ENCODE peak calls at places on chromosome 17, in eight cellular contexts. A is fibroblast of villous mesenchyme, N is cardiac fibroblast, K is body of pancreas, L is choroid plexus epithelial cell, H is AG04449, C is mammary epithelial cell, X is GM23338. W is an unnamed sample.

GRCh38 chr17:33492082-33492481 is 199.0 kb upstream of the ASIC2 start:
- DNase-seq in A (no peak), N (no peak), K (no peak), L (no peak), H (no peak), C (no peak), X (no peak), W (no peak)

GRCh38 chr17:81345211-81346089 is 49.8 kb upstream of the BAHCC1 start:
- DNase-seq in A (peak), N (peak), K (peak), L (peak), H (no peak), C (peak), X (peak), W (peak)

GRCh38 chr17:35171834-35172233 is 22.4 kb downstream of the SLC35G3 start:
- DNase-seq in A (peak), N (peak), K (no peak), L (peak), H (no peak), C (peak), X (no peak), W (peak)

GRCh38 chr17:81940538-81941483 is 3.7 kb upstream of the PYCR1 start:
- DNase-seq in A (no peak), N (no peak), K (no peak), L (no peak), H (no peak), C (no peak), X (no peak), W (no peak)

GRCh38 chr17:152860-153420 is 15.6 kb downstream of the SCGB1C2 start:
- DNase-seq in A (no peak), N (no peak), K (no peak), L (no peak), H (no peak), C (no peak), X (no peak), W (no peak)

GRCh38 chr17:79188048-79188447 is 113.4 kb downstream of the ENGASE start:
- DNase-seq in A (no peak), N (peak), K (peak), L (peak), H (no peak), C (no peak), X (peak), W (no peak)

GRCh38 chr17:16003841-16004240 is 4.2 kb downstream of the TTC19 start:
- DNase-seq in A (no peak), N (peak), K (no peak), L (no peak), H (no peak), C (no peak), X (no peak), W (no peak)

GRCh38 chr17:40323317-40323716 is 14.3 kb downstream of the RARA start:
- DNase-seq in A (no peak), N (no peak), K (no peak), L (no peak), H (no peak), C (no peak), X (no peak), W (no peak)

GRCh38 chr17:79979841-79980215 is 55.8 kb downstream of the TBC1D16 start:
- DNase-seq in A (no peak), N (no peak), K (peak), L (no peak), H (no peak), C (no peak), X (no peak), W (no peak)

GRCh38 chr17:32484628-32485027 is 2.2 kb upstream of the CDK5R1 start:
- DNase-seq in A (no peak), N (no peak), K (no peak), L (no peak), H (no peak), C (no peak), X (no peak), W (no peak)

GRCh38 chr17:3963214-3964201 is 729 bp downstream of the ATP2A3 start:
- DNase-seq in A (no peak), N (no peak), K (peak), L (no peak), H (no peak), C (no peak), X (peak), W (no peak)

GRCh38 chr17:5584383-5584951 is at the start of gene NLRP1:
- DNase-seq in A (peak), N (peak), K (peak), L (peak), H (peak), C (peak), X (peak), W (peak)

GRCh38 chr17:76556759-76557367 is 17.0 kb downstream of the PRCD start:
- DNase-seq in A (peak), N (peak), K (peak), L (peak), H (no peak), C (peak), X (peak), W (peak)

GRCh38 chr17:75131278-75132017 is at the start of gene NT5C:
- DNase-seq in A (peak), N (peak), K (peak), L (peak), H (no peak), C (peak), X (peak), W (peak)

GRCh38 chr17:60601443-60602384 is 1.7 kb downstream of the PPM1D start:
- DNase-seq in A (peak), N (peak), K (peak), L (peak), H (no peak), C (peak), X (peak), W (peak)

GRCh38 chr17:8304181-8304910 is 5.7 kb upstream of the ARHGEF15 start:
- DNase-seq in A (no peak), N (peak), K (no peak), L (peak), H (no peak), C (no peak), X (peak), W (no peak)

GRCh38 chr17:976316-976715 is 3.3 kb downstream of the NXN start:
- DNase-seq in A (no peak), N (no peak), K (no peak), L (no peak), H (no peak), C (no peak), X (no peak), W (no peak)

GRCh38 chr17:3732171-3732570 is 8.5 kb downstream of the HASPIN start:
- DNase-seq in A (peak), N (peak), K (no peak), L (peak), H (no peak), C (no peak), X (no peak), W (peak)

GRCh38 chr17:2647961-2648360 is 54.5 kb downstream of the PAFAH1B1 start:
- DNase-seq in A (no peak), N (no peak), K (no peak), L (no peak), H (no peak), C (no peak), X (no peak), W (no peak)

GRCh38 chr17:78174332-78174869 is 6.0 kb downstream of the SYNGR2 start:
- DNase-seq in A (no peak), N (no peak), K (peak), L (no peak), H (no peak), C (peak), X (no peak), W (no peak)

GRCh38 chr17:7493941-7494340 is 9.8 kb downstream of the POLR2A start:
- DNase-seq in A (no peak), N (no peak), K (no peak), L (no peak), H (no peak), C (no peak), X (no peak), W (no peak)

GRCh38 chr17:8359769-8360168 is 16.7 kb downstream of the KRABD2 start:
- DNase-seq in A (peak), N (peak), K (no peak), L (peak), H (no peak), C (peak), X (peak), W (peak)

GRCh38 chr17:63304704-63305261 is 141.3 kb downstream of the CYB561 start:
- DNase-seq in A (no peak), N (no peak), K (no peak), L (no peak), H (no peak), C (no peak), X (no peak), W (no peak)

GRCh38 chr17:64385187-64386083 is 5.2 kb downstream of the PECAM1 start:
- DNase-seq in A (peak), N (peak), K (peak), L (peak), H (no peak), C (peak), X (no peak), W (peak)

GRCh38 chr17:33520404-33521032 is 227.4 kb upstream of the ASIC2 start:
- DNase-seq in A (peak), N (peak), K (peak), L (peak), H (no peak), C (no peak), X (peak), W (peak)

GRCh38 chr17:66285149-66285548 is 17.3 kb upstream of the PRKCA start:
- DNase-seq in A (no peak), N (no peak), K (no peak), L (no peak), H (no peak), C (no peak), X (no peak), W (no peak)

GRCh38 chr17:77331161-77331864 is 190.5 kb downstream of the SEC14L1 start:
- DNase-seq in A (peak), N (peak), K (peak), L (peak), H (no peak), C (peak), X (peak), W (peak)

GRCh38 chr17:82924812-82925211 is 85.0 kb upstream of the ZNF750 start:
- DNase-seq in A (no peak), N (no peak), K (peak), L (peak), H (no peak), C (peak), X (no peak), W (no peak)

GRCh38 chr17:2703181-2703580 is 8.4 kb downstream of the CLUH start:
- DNase-seq in A (no peak), N (no peak), K (no peak), L (no peak), H (no peak), C (no peak), X (no peak), W (no peak)

GRCh38 chr17:44601574-44602372 is 44.5 kb downstream of the FZD2 start:
- DNase-seq in A (no peak), N (no peak), K (no peak), L (peak), H (no peak), C (no peak), X (no peak), W (peak)

GRCh38 chr17:47634870-47635269 is 14.8 kb upstream of the KPNB1 start:
- DNase-seq in A (no peak), N (no peak), K (no peak), L (no peak), H (no peak), C (no peak), X (no peak), W (no peak)

GRCh38 chr17:32007463-32008298 is 498 bp downstream of the LRRC37B start:
- DNase-seq in A (peak), N (peak), K (peak), L (peak), H (no peak), C (peak), X (peak), W (peak)

GRCh38 chr17:35742896-35743477 is 10.1 kb downstream of the GAS2L2 start:
- DNase-seq in A (no peak), N (no peak), K (no peak), L (no peak), H (no peak), C (no peak), X (no peak), W (no peak)

GRCh38 chr17:57357830-57358426 is 101.6 kb downstream of the MSI2 start:
- DNase-seq in A (no peak), N (no peak), K (no peak), L (no peak), H (no peak), C (peak), X (no peak), W (no peak)

GRCh38 chr17:29714146-29714545 is 91.4 kb upstream of the CORO6 start:
- DNase-seq in A (no peak), N (no peak), K (no peak), L (no peak), H (no peak), C (no peak), X (no peak), W (no peak)

GRCh38 chr17:7021993-7022778 is 664 bp upstream of the BCL6B start:
- DNase-seq in A (peak), N (peak), K (peak), L (peak), H (no peak), C (no peak), X (peak), W (peak)

DNA sequence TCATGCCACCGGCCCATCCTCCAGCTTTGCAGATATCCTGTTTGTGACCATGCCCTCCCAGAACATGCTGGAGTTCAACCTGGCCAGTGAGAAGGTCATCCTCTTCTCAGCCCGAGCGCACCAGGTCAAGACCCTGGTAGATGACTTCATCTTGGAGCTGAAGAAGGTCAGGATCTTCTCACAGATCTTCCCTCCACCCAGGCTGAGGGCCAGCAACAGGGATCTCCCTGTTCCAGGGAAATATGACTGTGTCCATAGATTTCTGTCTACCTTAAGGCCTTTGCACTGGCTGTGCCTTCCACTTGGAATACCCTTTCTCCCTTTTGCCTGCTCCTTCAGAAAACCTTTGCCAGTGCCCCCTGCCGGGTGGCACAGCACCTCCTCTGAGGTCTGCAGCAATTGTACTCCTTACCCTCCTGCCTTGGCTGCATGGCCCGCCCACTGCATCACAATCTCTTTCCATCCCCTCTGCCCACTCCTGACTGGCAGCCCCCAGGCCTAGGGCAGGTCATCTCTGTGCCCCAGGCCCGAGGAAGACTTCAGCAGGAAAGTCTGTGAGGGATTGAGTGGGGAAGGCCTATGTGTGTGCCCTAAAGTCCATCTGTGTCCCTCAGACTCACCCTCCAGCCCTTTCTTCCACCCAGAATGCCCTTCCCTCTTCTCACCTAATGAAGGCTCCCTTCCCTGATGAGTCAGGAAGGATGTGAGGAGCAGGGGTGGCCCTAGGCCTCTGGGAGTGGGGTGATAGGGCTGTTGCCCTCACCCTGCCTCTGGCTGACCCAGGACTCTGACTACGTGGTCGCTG is 27.3 kb upstream of the ALKBH5 start:
- DNase-seq in A (no peak), N (no peak), K (no peak), L (no peak), H (no peak), C (no peak), X (no peak), W (peak)
- TF ChIP-seq CTCF in A (no peak), N (no peak), K (no peak), L (no peak), H (no peak), C (no peak), X (no peak), W (no peak)

GRCh38 chr17:42563950-42564349 is 2.0 kb downstream of the COASY start:
- DNase-seq in A (no peak), N (no peak), K (no peak), L (no peak), H (no peak), C (no peak), X (no peak), W (no peak)

GRCh38 chr17:42564815-42565522 is 1.9 kb upstream of the MLX start:
- DNase-seq in A (no peak), N (no peak), K (no peak), L (no peak), H (no peak), C (no peak), X (no peak), W (no peak)

GRCh38 chr17:42563543-42563942 is 1.6 kb downstream of the COASY start:
- DNase-seq in A (no peak), N (no peak), K (peak), L (no peak), H (no peak), C (peak), X (no peak), W (no peak)

GRCh38 chr17:42561908-42562844 is at the start of gene COASY:
- DNase-seq in A (peak), N (peak), K (peak), L (peak), H (peak), C (peak), X (peak), W (peak)

GRCh38 chr17:42562845-42563509 is 1.0 kb downstream of the COASY start:
- DNase-seq in A (peak), N (peak), K (peak), L (no peak), H (no peak), C (no peak), X (no peak), W (peak)
- H3K4me3 ChIP-seq in A (peak), N (peak), K (peak), L (peak), H (peak), C (peak), X (peak), W (peak)

GRCh38 chr17:70091681-70092080 is 16.7 kb downstream of the KCNJ16 start:
- DNase-seq in A (peak), N (no peak), K (no peak), L (no peak), H (no peak), C (no peak), X (no peak), W (no peak)

GRCh38 chr17:70089513-70090148 is 14.6 kb downstream of the KCNJ16 start:
- DNase-seq in A (peak), N (no peak), K (peak), L (no peak), H (no peak), C (no peak), X (no peak), W (no peak)

GRCh38 chr17:70095455-70095854 is 20.4 kb downstream of the KCNJ16 start:
- DNase-seq in A (no peak), N (no peak), K (no peak), L (no peak), H (no peak), C (no peak), X (no peak), W (no peak)

GRCh38 chr17:70091005-70091568 is 16.1 kb downstream of the KCNJ16 start:
- DNase-seq in A (no peak), N (no peak), K (no peak), L (no peak), H (no peak), C (no peak), X (no peak), W (no peak)

GRCh38 chr17:70093163-70093562 is 18.1 kb downstream of the KCNJ16 start:
- DNase-seq in A (no peak), N (no peak), K (no peak), L (no peak), H (no peak), C (no peak), X (no peak), W (no peak)
- TF ChIP-seq CTCF in A (no peak), N (no peak), K (no peak), L (no peak), H (no peak), C (no peak), X (no peak), W (no peak)

GRCh38 chr17:38721802-38722201 is 8.3 kb upstream of the CISD3 start:
- DNase-seq in A (no peak), N (no peak), K (no peak), L (no peak), H (no peak), C (no peak), X (no peak), W (no peak)

GRCh38 chr17:38719284-38719942 is 10.7 kb upstream of the CISD3 start:
- DNase-seq in A (no peak), N (no peak), K (no peak), L (no peak), H (no peak), C (no peak), X (peak), W (no peak)

GRCh38 chr17:38717139-38717745 is 12.2 kb downstream of the MLLT6 start:
- DNase-seq in A (no peak), N (no peak), K (no peak), L (no peak), H (no peak), C (no peak), X (no peak), W (no peak)

GRCh38 chr17:38720941-38721340 is 9.2 kb upstream of the CISD3 start:
- DNase-seq in A (no peak), N (no peak), K (no peak), L (no peak), H (no peak), C (no peak), X (no peak), W (no peak)

DNA sequence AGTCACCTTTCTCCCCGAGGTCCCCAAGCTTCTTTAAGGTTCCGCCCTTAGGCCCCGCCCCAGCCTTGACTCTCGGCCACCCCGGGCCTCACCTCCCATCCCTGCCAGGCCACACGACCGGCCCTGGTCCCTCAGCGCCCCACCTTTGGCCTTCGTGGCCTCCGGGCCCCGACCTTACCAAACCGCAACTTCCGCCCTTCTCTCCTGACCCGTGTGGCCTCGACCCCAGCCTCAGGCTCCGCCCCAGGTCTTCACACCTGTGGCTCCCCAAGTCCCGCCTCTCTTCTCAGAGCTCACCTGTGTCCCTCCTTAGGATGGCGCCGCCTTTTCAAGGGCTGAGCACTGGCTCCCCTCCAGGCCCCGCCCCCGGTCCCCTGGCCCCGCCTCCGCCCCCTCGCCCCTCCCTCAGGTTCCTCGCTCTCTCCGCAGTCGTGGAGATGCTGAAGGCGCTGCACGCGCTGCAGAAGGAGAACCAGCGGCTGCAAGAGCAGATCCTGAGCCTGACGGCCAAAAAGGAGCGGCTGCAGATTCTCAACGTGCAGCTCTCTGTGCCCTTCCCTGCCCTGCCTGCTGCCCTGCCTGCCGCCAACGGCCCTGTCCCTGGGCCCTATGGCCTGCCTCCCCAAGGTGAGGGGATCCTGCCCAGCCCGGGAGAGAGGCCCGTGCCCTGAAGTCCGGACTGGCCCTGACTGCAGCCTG is 10.0 kb upstream of the CISD3 start:
- DNase-seq in A (no peak), N (no peak), K (no peak), L (no peak), H (no peak), C (no peak), X (peak), W (no peak)
- H3K4me3 ChIP-seq in A (no peak), N (no peak), K (no peak), L (no peak), H (no peak), C (no peak), X (peak), W (no peak)

GRCh38 chr17:72765357-72766153 is 326.9 kb downstream of the SLC39A11 start:
- DNase-seq in A (no peak), N (no peak), K (no peak), L (no peak), H (no peak), C (no peak), X (no peak), W (no peak)
- TF ChIP-seq CTCF in A (no peak), N (no peak), K (no peak), L (no peak), H (no peak), C (no peak), X (no peak), W (no peak)

GRCh38 chr17:12022310-12022709 is 1.6 kb downstream of the MAP2K4 start:
- DNase-seq in A (no peak), N (no peak), K (no peak), L (no peak), H (no peak), C (no peak), X (no peak), W (no peak)
- H3K4me3 ChIP-seq in A (peak), N (no peak), K (no peak), L (no peak), H (peak), C (peak), X (peak), W (no peak)